ENCODE peak calls at places on chromosomes 1 and 21, in six cellular contexts. S is BE2C, U is fibroblast of pulmonary artery, L is A673, W is neural progenitor cell, H is right atrium auricular region. D is an unnamed sample.

GRCh38 chr1:62068978-62069377 is 125.7 kb upstream of the L1TD1 start:
- DNase-seq in S (no peak), U (peak; percentile 21), L (no peak), W (no peak), H (no peak), D (peak; percentile 55)

GRCh38 chr1:240888039-240888786 is 276.3 kb upstream of the GREM2 start:
- DNase-seq in S (peak; percentile 13), U (peak; percentile 0), L (peak; percentile 1), W (peak; percentile 65), H (no peak), D (no peak)

GRCh38 chr1:55696181-55696580 is 481.0 kb upstream of the USP24 start:
- DNase-seq in S (peak; percentile 23), U (peak; percentile 83), L (no peak), W (no peak), H (peak; percentile 79), D (peak; percentile 98)

GRCh38 chr1:197683895-197684553 is 91.3 kb downstream of the DENND1B start:
- DNase-seq in S (peak; percentile 81), U (no peak), L (no peak), W (no peak), H (no peak), D (peak; percentile 16)

GRCh38 chr1:7550981-7551380 is 220.1 kb upstream of the VAMP3 start:
- DNase-seq in S (no peak), U (no peak), L (no peak), W (no peak), H (no peak), D (no peak)

GRCh38 chr1:155184351-155184811 is 10.7 kb downstream of the TRIM46 start:
- DNase-seq in S (no peak), U (no peak), L (no peak), W (no peak), H (no peak), D (no peak)

GRCh38 chr21:42830456-42831455 is 48.6 kb downstream of the WDR4 start:
- DNase-seq in S (no peak), U (no peak), L (peak; percentile 43), W (no peak), H (peak; percentile 50), D (no peak)

GRCh38 chr1:30083800-30084464 is 639.5 kb downstream of the MATN1 start:
- DNase-seq in S (no peak), U (peak; percentile 68), L (peak; percentile 75), W (no peak), H (no peak), D (peak; percentile 82)

GRCh38 chr1:220380885-220381284 is 108.6 kb upstream of the RAB3GAP2 start:
- DNase-seq in S (no peak), U (no peak), L (no peak), W (no peak), H (no peak), D (no peak)

GRCh38 chr1:199404976-199405375 is 622.5 kb upstream of the NR5A2 start:
- DNase-seq in S (no peak), U (no peak), L (no peak), W (no peak), H (no peak), D (no peak)

GRCh38 chr21:39422468-39423241 is 22.9 kb downstream of the LCA5L start:
- DNase-seq in S (no peak), U (no peak), L (no peak), W (peak; percentile 13), H (no peak), D (no peak)

GRCh38 chr1:247241687-247242086 is 14.2 kb upstream of the VN1R5 start:
- DNase-seq in S (no peak), U (no peak), L (no peak), W (no peak), H (no peak), D (no peak)

GRCh38 chr1:44777547-44777946 is 2.2 kb downstream of the RPS8 start:
- DNase-seq in S (no peak), U (no peak), L (no peak), W (no peak), H (no peak), D (no peak)

GRCh38 chr1:115880981-115881672 is 40.2 kb upstream of the NHLH2 start:
- DNase-seq in S (no peak), U (no peak), L (no peak), W (no peak), H (no peak), D (no peak)

GRCh38 chr1:31038360-31038759 is 27.2 kb downstream of the PUM1 start:
- DNase-seq in S (no peak), U (peak; percentile 51), L (no peak), W (no peak), H (no peak), D (peak; percentile 69)

GRCh38 chr21:39037807-39038405 is 145.3 kb downstream of the PSMG1 start:
- DNase-seq in S (no peak), U (peak; percentile 33), L (no peak), W (peak; percentile 16), H (no peak), D (no peak)

GRCh38 chr1:210234254-210234747 is 1.7 kb downstream of the SERTAD4 start:
- DNase-seq in S (no peak), U (no peak), L (no peak), W (no peak), H (no peak), D (no peak)

GRCh38 chr1:8330271-8331125 is 12.6 kb downstream of the SLC45A1 start:
- DNase-seq in S (no peak), U (no peak), L (no peak), W (no peak), H (no peak), D (no peak)

GRCh38 chr1:41855713-41856112 is 63.0 kb downstream of the HIVEP3 start:
- DNase-seq in S (no peak), U (no peak), L (no peak), W (no peak), H (no peak), D (no peak)

GRCh38 chr1:167210966-167211674 is 9.6 kb upstream of the POU2F1 start:
- DNase-seq in S (no peak), U (no peak), L (no peak), W (no peak), H (no peak), D (no peak)

GRCh38 chr1:50857702-50858101 is 102.4 kb downstream of the FAF1 start:
- DNase-seq in S (no peak), U (no peak), L (no peak), W (no peak), H (no peak), D (no peak)

GRCh38 chr1:50851466-50851865 is 108.6 kb downstream of the FAF1 start:
- DNase-seq in S (no peak), U (no peak), L (no peak), W (no peak), H (no peak), D (no peak)

GRCh38 chr1:50851034-50851433 is 109.0 kb downstream of the FAF1 start:
- DNase-seq in S (no peak), U (no peak), L (no peak), W (no peak), H (no peak), D (no peak)

GRCh38 chr1:50853325-50853724 is 106.7 kb downstream of the FAF1 start:
- DNase-seq in S (no peak), U (no peak), L (no peak), W (no peak), H (no peak), D (no peak)

GRCh38 chr1:50852889-50853288 is 107.2 kb downstream of the FAF1 start:
- DNase-seq in S (no peak), U (no peak), L (no peak), W (no peak), H (no peak), D (no peak)
- H3K4me3 ChIP-seq in S (no peak overlapping the region), U (no peak overlapping the region), L (no peak overlapping the region), W (no peak overlapping the region), H (no peak overlapping the region), D (no peak overlapping the region)

DNA sequence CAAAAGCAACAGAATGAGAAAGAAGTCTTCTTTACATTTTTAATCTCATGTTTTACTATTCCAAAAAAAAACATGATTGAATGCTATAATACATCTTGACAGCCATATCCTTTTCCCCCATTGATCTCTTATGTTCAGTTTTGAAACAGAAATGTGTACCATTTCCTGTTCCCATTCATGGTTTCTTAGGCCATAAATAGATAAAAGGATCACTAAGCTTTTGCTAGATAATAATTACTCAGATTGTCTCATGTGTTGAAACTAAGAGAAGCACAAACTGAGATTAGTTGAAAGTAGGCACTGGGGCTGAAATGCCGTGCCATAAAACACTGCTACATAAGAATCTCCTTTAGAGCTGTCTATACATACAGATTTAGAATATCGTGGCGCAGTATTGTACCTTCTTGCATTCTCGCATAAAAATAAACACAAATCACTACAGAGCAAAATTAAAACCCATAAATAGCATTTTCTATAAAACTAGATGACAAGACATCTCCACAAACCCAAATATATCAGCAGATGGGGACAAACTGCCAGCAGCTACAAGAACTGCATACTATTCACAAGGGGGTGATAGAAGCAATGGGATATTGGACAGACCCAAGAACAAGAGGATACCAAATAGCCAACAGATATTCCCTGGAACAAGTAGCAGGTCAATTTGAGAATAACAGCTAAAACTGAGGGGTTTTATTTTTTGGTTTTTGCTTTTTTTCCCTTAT is 405.3 kb upstream of the PRMT6 start:
- DNase-seq in S (no peak), U (no peak), L (peak; percentile 88), W (no peak), H (no peak), D (no peak)
- TF ChIP-seq CTCF in S (no peak), U (no peak), L (peak; percentile 55), W (no peak), H (no peak), D (no peak)

DNA sequence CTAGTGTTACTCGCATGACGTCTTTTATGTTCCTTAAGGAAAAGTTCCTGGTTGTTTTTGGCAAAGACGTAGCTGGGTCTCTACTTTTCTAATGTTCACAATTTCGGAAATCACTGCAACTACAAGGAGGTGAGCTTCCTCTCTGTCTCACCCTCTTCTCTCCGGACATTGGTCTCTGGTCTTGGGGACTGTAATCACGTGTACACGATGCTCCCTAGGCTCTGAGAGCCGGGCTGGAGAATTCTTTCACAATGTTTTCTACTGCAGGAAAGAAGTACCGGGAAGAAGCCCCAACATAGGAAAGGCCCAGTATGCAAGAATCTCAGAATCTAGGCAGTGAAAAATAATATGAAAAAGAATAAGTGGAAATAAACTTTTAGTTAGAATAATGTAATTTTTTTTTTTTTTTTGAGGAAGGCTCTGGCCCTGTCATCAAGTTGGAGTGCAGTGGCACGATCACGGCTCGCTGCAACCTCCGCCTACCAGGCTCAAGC is 13.5 kb upstream of the HJV start:
- DNase-seq in S (peak; percentile 43), U (peak; percentile 40), L (no peak), W (peak; percentile 43), H (no peak), D (no peak)
- H3K4me3 ChIP-seq in S (peak overlapping the region; percentile 58), U (peak overlapping the region; percentile 40), L (peak overlapping the region; percentile 72), W (peak overlapping the region; percentile 84), H (peak overlapping the region; percentile 62), D (peak overlapping the region; percentile 37)

DNA sequence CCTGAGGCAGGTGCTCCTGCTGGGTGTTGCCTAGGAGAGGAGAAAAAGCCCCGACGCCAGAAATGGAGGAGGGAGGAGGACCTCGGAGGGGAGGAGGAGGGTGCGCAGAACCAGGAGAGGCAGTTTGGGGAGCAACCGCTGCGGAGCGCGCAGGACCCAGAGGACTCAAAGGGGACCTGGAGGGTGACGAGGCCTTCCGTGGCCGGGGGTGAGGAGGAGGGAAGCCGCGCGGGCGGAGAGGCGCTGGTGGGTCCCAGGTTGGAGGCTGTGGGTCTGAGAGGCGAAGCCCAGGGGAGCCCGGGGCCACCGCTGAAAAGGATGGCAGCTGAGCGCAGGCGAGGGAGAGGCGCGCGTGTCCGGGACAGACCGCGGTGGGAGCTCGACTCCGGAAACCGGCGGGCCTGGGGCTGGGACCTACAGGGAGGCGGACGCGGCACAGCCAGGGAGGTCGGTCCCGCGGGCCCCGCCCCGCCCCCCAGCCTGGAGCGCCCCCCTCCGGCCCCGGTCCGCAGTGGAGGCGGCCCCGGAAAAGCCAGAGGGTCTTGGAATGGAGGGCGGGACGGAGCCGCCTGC is 15.1 kb downstream of the RNF223 start:
- DNase-seq in S (peak; percentile 47), U (no peak), L (peak; percentile 51), W (peak; percentile 51), H (no peak), D (no peak)
- TF ChIP-seq CTCF in S (no peak), U (no peak), L (peak; percentile 44), W (peak; percentile 70), H (peak; percentile 52), D (peak; percentile 4)

D was measured in fibroblast of the aortic adventitia.